ENCODE peak calls at places on chromosome 6, in four cellular contexts. One of them, this sample, is unnamed.

GRCh38 chr6:19697744-19698290 is 139.4 kb upstream of the ID4 start:
- DNase-seq in activated CD4-positive, CD25-positive, alpha-beta regulatory T cell: no peak
- DNase-seq in RWPE1: no peak
- DNase-seq in HAP-1: no peak
- DNase-seq in this sample: no peak

GRCh38 chr6:139308936-139309603 is 17.3 kb upstream of the TXLNB start:
- DNase-seq in HAP-1: no peak
- DNase-seq in RWPE1: no peak
- DNase-seq in activated CD4-positive, CD25-positive, alpha-beta regulatory T cell: no peak
- DNase-seq in this sample: no peak

GRCh38 chr6:88920777-88921728 is 42.4 kb downstream of the RNGTT start:
- DNase-seq in activated CD4-positive, CD25-positive, alpha-beta regulatory T cell: no peak
- DNase-seq in RWPE1: no peak
- DNase-seq in HAP-1: no peak
- DNase-seq in this sample: no peak

GRCh38 chr6:52596371-52597028 is 19.6 kb upstream of the TRAM2 start:
- DNase-seq in RWPE1: no peak
- DNase-seq in HAP-1: no peak
- DNase-seq in activated CD4-positive, CD25-positive, alpha-beta regulatory T cell: no peak
- DNase-seq in this sample: peak

GRCh38 chr6:15551798-15552197 is 111.0 kb downstream of the DTNBP1 start:
- DNase-seq in HAP-1: no peak
- DNase-seq in RWPE1: no peak
- DNase-seq in activated CD4-positive, CD25-positive, alpha-beta regulatory T cell: no peak
- DNase-seq in this sample: no peak

GRCh38 chr6:44128020-44128917 is 915 bp downstream of the TMEM63B start:
- DNase-seq in HAP-1: no peak
- DNase-seq in activated CD4-positive, CD25-positive, alpha-beta regulatory T cell: no peak
- DNase-seq in RWPE1: peak
- DNase-seq in this sample: peak

GRCh38 chr6:165562421-165563090 is 100.5 kb downstream of the PDE10A start:
- DNase-seq in HAP-1: no peak
- DNase-seq in RWPE1: no peak
- DNase-seq in activated CD4-positive, CD25-positive, alpha-beta regulatory T cell: no peak
- DNase-seq in this sample: no peak

GRCh38 chr6:2037230-2037926 is 208.0 kb downstream of the GMDS start:
- DNase-seq in HAP-1: no peak
- DNase-seq in activated CD4-positive, CD25-positive, alpha-beta regulatory T cell: no peak
- DNase-seq in RWPE1: no peak
- DNase-seq in this sample: peak

GRCh38 chr6:11317885-11318771 is 85.7 kb upstream of the NEDD9 start:
- DNase-seq in RWPE1: peak
- DNase-seq in HAP-1: peak
- DNase-seq in activated CD4-positive, CD25-positive, alpha-beta regulatory T cell: peak
- DNase-seq in this sample: no peak

GRCh38 chr6:66496659-66497058 is 789.6 kb upstream of the EYS start:
- DNase-seq in activated CD4-positive, CD25-positive, alpha-beta regulatory T cell: no peak
- DNase-seq in RWPE1: peak
- DNase-seq in HAP-1: peak
- DNase-seq in this sample: peak

GRCh38 chr6:26597389-26597766 is 625 bp downstream of the ABT1 start:
- DNase-seq in RWPE1: no peak
- DNase-seq in activated CD4-positive, CD25-positive, alpha-beta regulatory T cell: no peak
- DNase-seq in HAP-1: no peak
- DNase-seq in this sample: no peak

GRCh38 chr6:145756170-145756662 is 20.9 kb upstream of the EPM2A start:
- DNase-seq in activated CD4-positive, CD25-positive, alpha-beta regulatory T cell: no peak
- DNase-seq in HAP-1: no peak
- DNase-seq in RWPE1: peak
- DNase-seq in this sample: peak

GRCh38 chr6:67608099-67608749 is 1026.9 kb upstream of the ADGRB3 start:
- DNase-seq in activated CD4-positive, CD25-positive, alpha-beta regulatory T cell: no peak
- DNase-seq in RWPE1: no peak
- DNase-seq in HAP-1: no peak
- DNase-seq in this sample: no peak

GRCh38 chr6:128456510-128457244 is 63.7 kb downstream of the PTPRK start:
- DNase-seq in activated CD4-positive, CD25-positive, alpha-beta regulatory T cell: no peak
- DNase-seq in HAP-1: no peak
- DNase-seq in RWPE1: no peak
- DNase-seq in this sample: peak

GRCh38 chr6:117666881-117667280 is 8.4 kb upstream of the NUS1 start:
- DNase-seq in HAP-1: no peak
- DNase-seq in RWPE1: no peak
- DNase-seq in activated CD4-positive, CD25-positive, alpha-beta regulatory T cell: no peak
- DNase-seq in this sample: no peak

GRCh38 chr6:93731306-93731705 is 311.9 kb upstream of the EPHA7 start:
- DNase-seq in HAP-1: no peak
- DNase-seq in activated CD4-positive, CD25-positive, alpha-beta regulatory T cell: no peak
- DNase-seq in RWPE1: no peak
- DNase-seq in this sample: no peak

GRCh38 chr6:7692453-7692784 is 33.5 kb upstream of the BMP6 start:
- DNase-seq in HAP-1: no peak
- DNase-seq in RWPE1: no peak
- DNase-seq in activated CD4-positive, CD25-positive, alpha-beta regulatory T cell: no peak
- DNase-seq in this sample: no peak

GRCh38 chr6:150841189-150841588 is 24.3 kb upstream of the MTHFD1L start:
- DNase-seq in RWPE1: no peak
- DNase-seq in HAP-1: no peak
- DNase-seq in activated CD4-positive, CD25-positive, alpha-beta regulatory T cell: no peak
- DNase-seq in this sample: no peak

GRCh38 chr6:112744827-112745226 is 397.7 kb downstream of the RFPL4B start:
- DNase-seq in RWPE1: no peak
- DNase-seq in activated CD4-positive, CD25-positive, alpha-beta regulatory T cell: no peak
- DNase-seq in HAP-1: no peak
- DNase-seq in this sample: no peak

GRCh38 chr6:166877906-166878305 is 78.4 kb downstream of the RNASET2 start:
- DNase-seq in activated CD4-positive, CD25-positive, alpha-beta regulatory T cell: no peak
- DNase-seq in HAP-1: no peak
- DNase-seq in RWPE1: no peak
- DNase-seq in this sample: no peak

GRCh38 chr6:37679539-37680476 is 17.9 kb downstream of the MDGA1 start:
- DNase-seq in HAP-1: no peak
- DNase-seq in activated CD4-positive, CD25-positive, alpha-beta regulatory T cell: no peak
- DNase-seq in RWPE1: no peak
- DNase-seq in this sample: no peak

GRCh38 chr6:167907837-167908681 is 81.3 kb downstream of the AFDN start:
- DNase-seq in HAP-1: peak
- DNase-seq in RWPE1: peak
- DNase-seq in activated CD4-positive, CD25-positive, alpha-beta regulatory T cell: no peak
- DNase-seq in this sample: peak

GRCh38 chr6:1335367-1336037 is 23.6 kb downstream of the FOXQ1 start:
- DNase-seq in HAP-1: no peak
- DNase-seq in RWPE1: peak
- DNase-seq in activated CD4-positive, CD25-positive, alpha-beta regulatory T cell: no peak
- DNase-seq in this sample: peak

GRCh38 chr6:147905721-147906120 is 397.2 kb downstream of the SAMD5 start:
- DNase-seq in activated CD4-positive, CD25-positive, alpha-beta regulatory T cell: no peak
- DNase-seq in RWPE1: no peak
- DNase-seq in HAP-1: no peak
- DNase-seq in this sample: no peak

GRCh38 chr6:144756469-144756868 is 471.3 kb downstream of the UTRN start:
- DNase-seq in activated CD4-positive, CD25-positive, alpha-beta regulatory T cell: no peak
- DNase-seq in HAP-1: no peak
- DNase-seq in RWPE1: no peak
- DNase-seq in this sample: no peak

GRCh38 chr6:159969921-159970320 is 1.0 kb downstream of the IGF2R start:
- DNase-seq in HAP-1: peak
- DNase-seq in RWPE1: peak
- DNase-seq in activated CD4-positive, CD25-positive, alpha-beta regulatory T cell: no peak
- DNase-seq in this sample: peak

GRCh38 chr6:7615611-7616383 is 25.8 kb downstream of the SNRNP48 start:
- DNase-seq in activated CD4-positive, CD25-positive, alpha-beta regulatory T cell: no peak
- DNase-seq in HAP-1: peak
- DNase-seq in RWPE1: peak
- DNase-seq in this sample: peak

This sample was measured in NCI-H82.